ENCODE peak calls at places on chromosomes 5 and 9, in seven cellular contexts. M, G, T, P, J, Z and Q are unnamed samples.

GRCh38 chr5:6583049-6583880 is 49.6 kb downstream of the NSUN2 start:
- DNase-seq in P (peak), M (no peak), G (peak), Z (no peak), T (no peak), J (peak), Q (peak)

GRCh38 chr5:5158472-5158895 is 18.4 kb downstream of the ADAMTS16 start:
- DNase-seq in P (no peak), G (no peak), Z (no peak), M (no peak), T (no peak), J (no peak), Q (no peak)

GRCh38 chr5:10151656-10152055 is 98.0 kb downstream of the ATPSCKMT start:
- DNase-seq in Z (no peak), J (no peak), G (no peak), P (no peak), M (no peak), T (no peak), Q (no peak)

GRCh38 chr5:3230941-3231340 is 364.7 kb upstream of the IRX1 start:
- DNase-seq in Z (no peak), G (no peak), M (no peak), J (no peak), T (no peak), P (no peak), Q (no peak)

GRCh38 chr5:153542536-153542935 is 52.1 kb downstream of the GRIA1 start:
- DNase-seq in J (no peak), P (no peak), T (no peak), G (no peak), M (no peak), Z (no peak), Q (peak)

GRCh38 chr5:71924980-71925379 is 182.3 kb upstream of the MAP1B start:
- DNase-seq in G (no peak), J (no peak), Z (no peak), M (no peak), P (no peak), T (no peak), Q (peak)

GRCh38 chr5:93717162-93717561 is 24.2 kb downstream of the POU5F2 start:
- DNase-seq in T (no peak), M (no peak), J (peak), G (no peak), Z (no peak), P (no peak), Q (peak)

GRCh38 chr9:114017741-114018715 is 60.1 kb downstream of the AMBP start:
- DNase-seq in J (no peak), T (no peak), G (no peak), Z (no peak), M (no peak), P (no peak), Q (no peak)

GRCh38 chr5:173640166-173640804 is 23.8 kb upstream of the BOD1 start:
- DNase-seq in Z (no peak), J (no peak), G (no peak), T (no peak), P (no peak), M (no peak), Q (no peak)

GRCh38 chr5:74021090-74021489 is 395.1 kb downstream of the ARHGEF28 start:
- DNase-seq in Z (no peak), P (no peak), M (no peak), J (no peak), G (no peak), T (no peak), Q (no peak)

GRCh38 chr9:112493738-112494137 is 7.1 kb downstream of the KIAA1958 start:
- DNase-seq in T (no peak), J (no peak), M (no peak), P (no peak), Z (no peak), G (no peak), Q (no peak)

GRCh38 chr9:24096756-24097155 is 270.7 kb upstream of the ELAVL2 start:
- DNase-seq in M (no peak), G (no peak), Z (no peak), T (no peak), P (no peak), J (no peak), Q (no peak)

GRCh38 chr9:19416143-19416542 is 7.3 kb downstream of the ACER2 start:
- DNase-seq in P (peak), T (no peak), Z (no peak), G (no peak), J (no peak), M (no peak), Q (no peak)

GRCh38 chr9:127700140-127700539 is 6.6 kb upstream of the CFAP157 start:
- DNase-seq in T (no peak), J (no peak), M (no peak), G (no peak), P (no peak), Z (no peak), Q (no peak)

GRCh38 chr9:131398204-131398603 is 4.3 kb downstream of the PRRC2B start:
- DNase-seq in T (peak), M (peak), G (no peak), J (no peak), Z (peak), P (no peak), Q (no peak)

GRCh38 chr5:115954144-115954543 is 8.1 kb upstream of the LVRN start:
- DNase-seq in M (no peak), T (no peak), Z (no peak), J (no peak), G (no peak), P (no peak), Q (no peak)

GRCh38 chr9:111759762-111760639 is 34.7 kb downstream of the SHOC1 start:
- DNase-seq in Z (peak), P (peak), T (peak), J (peak), M (peak), G (peak), Q (peak)

GRCh38 chr5:146751781-146752401 is 126.7 kb downstream of the PPP2R2B start:
- DNase-seq in P (no peak), J (no peak), M (peak), G (no peak), Z (peak), T (peak), Q (no peak)